ENCODE peak calls at places on chromosomes 4 and X, in seven cellular contexts. One of them, this sample, is unnamed.

GRCh38 chr4:5460106-5460801 is 248.1 kb downstream of the EVC2 start:
- DNase-seq in left ventricle myocardium inferior: peak; percentile 23
- DNase-seq in lower leg skin: no peak
- DNase-seq in fibroblast of villous mesenchyme: peak; percentile 32
- DNase-seq in astrocyte of the cerebellum: no peak
- DNase-seq in fibroblast of the aortic adventitia: peak; percentile 19
- DNase-seq in brain microvascular endothelial cell: peak; percentile 6
- DNase-seq in this sample: no peak

GRCh38 chr4:168059251-168059650 is 33.1 kb upstream of the ANXA10 start:
- DNase-seq in left ventricle myocardium inferior: no peak
- DNase-seq in lower leg skin: no peak
- DNase-seq in fibroblast of villous mesenchyme: no peak
- DNase-seq in astrocyte of the cerebellum: peak; percentile 68
- DNase-seq in fibroblast of the aortic adventitia: peak; percentile 76
- DNase-seq in brain microvascular endothelial cell: no peak
- DNase-seq in this sample: no peak

GRCh38 chrX:9253211-9253610 is 211.6 kb upstream of the TBL1X start:
- DNase-seq in left ventricle myocardium inferior: no peak
- DNase-seq in lower leg skin: no peak
- DNase-seq in fibroblast of villous mesenchyme: no peak
- DNase-seq in astrocyte of the cerebellum: no peak
- DNase-seq in fibroblast of the aortic adventitia: no peak
- DNase-seq in brain microvascular endothelial cell: no peak
- DNase-seq in this sample: no peak

GRCh38 chr4:7379161-7379560 is 55.6 kb downstream of the PSAPL1 start:
- DNase-seq in left ventricle myocardium inferior: no peak
- DNase-seq in lower leg skin: no peak
- DNase-seq in fibroblast of villous mesenchyme: no peak
- DNase-seq in astrocyte of the cerebellum: no peak
- DNase-seq in fibroblast of the aortic adventitia: no peak
- DNase-seq in brain microvascular endothelial cell: no peak
- DNase-seq in this sample: no peak

GRCh38 chr4:151730003-151730559 is 30.7 kb downstream of the GATB start:
- DNase-seq in left ventricle myocardium inferior: no peak
- DNase-seq in lower leg skin: peak; percentile 59
- DNase-seq in fibroblast of villous mesenchyme: peak; percentile 47
- DNase-seq in astrocyte of the cerebellum: no peak
- DNase-seq in fibroblast of the aortic adventitia: no peak
- DNase-seq in brain microvascular endothelial cell: no peak
- DNase-seq in this sample: no peak

GRCh38 chr4:183721207-183722081 is 62.4 kb downstream of the TRAPPC11 start:
- DNase-seq in left ventricle myocardium inferior: peak; percentile 70
- DNase-seq in lower leg skin: no peak
- DNase-seq in fibroblast of villous mesenchyme: peak; percentile 55
- DNase-seq in astrocyte of the cerebellum: no peak
- DNase-seq in fibroblast of the aortic adventitia: peak; percentile 51
- DNase-seq in brain microvascular endothelial cell: peak; percentile 18
- DNase-seq in this sample: no peak

GRCh38 chrX:11386001-11386523 is 92.8 kb downstream of the AMELX start:
- DNase-seq in left ventricle myocardium inferior: no peak
- DNase-seq in lower leg skin: no peak
- DNase-seq in fibroblast of villous mesenchyme: peak; percentile 71
- DNase-seq in astrocyte of the cerebellum: peak; percentile 51
- DNase-seq in fibroblast of the aortic adventitia: peak; percentile 90
- DNase-seq in brain microvascular endothelial cell: peak; percentile 24
- DNase-seq in this sample: no peak

GRCh38 chr4:151304755-151305154 is 20.6 kb downstream of the SH3D19 start:
- DNase-seq in left ventricle myocardium inferior: no peak
- DNase-seq in lower leg skin: no peak
- DNase-seq in fibroblast of villous mesenchyme: peak; percentile 79
- DNase-seq in astrocyte of the cerebellum: no peak
- DNase-seq in fibroblast of the aortic adventitia: no peak
- DNase-seq in brain microvascular endothelial cell: no peak
- DNase-seq in this sample: no peak

GRCh38 chr4:14361084-14361483 is 641.2 kb upstream of the CPEB2 start:
- DNase-seq in left ventricle myocardium inferior: no peak
- DNase-seq in lower leg skin: no peak
- DNase-seq in fibroblast of villous mesenchyme: no peak
- DNase-seq in astrocyte of the cerebellum: no peak
- DNase-seq in fibroblast of the aortic adventitia: no peak
- DNase-seq in brain microvascular endothelial cell: no peak
- DNase-seq in this sample: peak; percentile 52

GRCh38 chr4:15690020-15690809 is 8.6 kb downstream of the FAM200B start:
- DNase-seq in left ventricle myocardium inferior: no peak
- DNase-seq in lower leg skin: no peak
- DNase-seq in fibroblast of villous mesenchyme: peak; percentile 97
- DNase-seq in astrocyte of the cerebellum: peak; percentile 94
- DNase-seq in fibroblast of the aortic adventitia: peak; percentile 98
- DNase-seq in brain microvascular endothelial cell: peak; percentile 96
- DNase-seq in this sample: no peak

GRCh38 chr4:56630876-56631666 is 50.0 kb downstream of the HOPX start:
- DNase-seq in left ventricle myocardium inferior: no peak
- DNase-seq in lower leg skin: no peak
- DNase-seq in fibroblast of villous mesenchyme: no peak
- DNase-seq in astrocyte of the cerebellum: peak; percentile 83
- DNase-seq in fibroblast of the aortic adventitia: peak; percentile 86
- DNase-seq in brain microvascular endothelial cell: no peak
- DNase-seq in this sample: peak; percentile 62

GRCh38 chr4:78565971-78566372 is 14.4 kb downstream of the ANXA3 start:
- DNase-seq in left ventricle myocardium inferior: no peak
- DNase-seq in lower leg skin: no peak
- DNase-seq in fibroblast of villous mesenchyme: peak; percentile 45
- DNase-seq in astrocyte of the cerebellum: no peak
- DNase-seq in fibroblast of the aortic adventitia: peak; percentile 82
- DNase-seq in brain microvascular endothelial cell: peak; percentile 33
- DNase-seq in this sample: no peak

GRCh38 chr4:87032884-87033533 is 98.2 kb downstream of the AFF1 start:
- DNase-seq in left ventricle myocardium inferior: no peak
- DNase-seq in lower leg skin: no peak
- DNase-seq in fibroblast of villous mesenchyme: peak; percentile 85
- DNase-seq in astrocyte of the cerebellum: peak; percentile 80
- DNase-seq in fibroblast of the aortic adventitia: peak; percentile 93
- DNase-seq in brain microvascular endothelial cell: peak; percentile 60
- DNase-seq in this sample: peak; percentile 74

GRCh38 chrX:9396930-9397329 is 67.9 kb upstream of the TBL1X start:
- DNase-seq in left ventricle myocardium inferior: no peak
- DNase-seq in lower leg skin: no peak
- DNase-seq in fibroblast of villous mesenchyme: peak; percentile 28
- DNase-seq in astrocyte of the cerebellum: peak; percentile 71
- DNase-seq in fibroblast of the aortic adventitia: peak; percentile 18
- DNase-seq in brain microvascular endothelial cell: no peak
- DNase-seq in this sample: peak; percentile 47

GRCh38 chrX:24190500-24191156 is 41.1 kb downstream of the ZFX start:
- DNase-seq in left ventricle myocardium inferior: no peak
- DNase-seq in lower leg skin: no peak
- DNase-seq in fibroblast of villous mesenchyme: peak; percentile 81
- DNase-seq in astrocyte of the cerebellum: no peak
- DNase-seq in fibroblast of the aortic adventitia: peak; percentile 56
- DNase-seq in brain microvascular endothelial cell: no peak
- DNase-seq in this sample: no peak

GRCh38 chr4:54800831-54801530 is 143.2 kb downstream of the KIT start:
- DNase-seq in left ventricle myocardium inferior: no peak
- DNase-seq in lower leg skin: no peak
- DNase-seq in fibroblast of villous mesenchyme: no peak
- DNase-seq in astrocyte of the cerebellum: no peak
- DNase-seq in fibroblast of the aortic adventitia: no peak
- DNase-seq in brain microvascular endothelial cell: no peak
- DNase-seq in this sample: no peak

GRCh38 chr4:24968992-24969391 is 56.1 kb upstream of the CCDC149 start:
- DNase-seq in left ventricle myocardium inferior: no peak
- DNase-seq in lower leg skin: no peak
- DNase-seq in fibroblast of villous mesenchyme: no peak
- DNase-seq in astrocyte of the cerebellum: no peak
- DNase-seq in fibroblast of the aortic adventitia: no peak
- DNase-seq in brain microvascular endothelial cell: no peak
- DNase-seq in this sample: no peak

DNA sequence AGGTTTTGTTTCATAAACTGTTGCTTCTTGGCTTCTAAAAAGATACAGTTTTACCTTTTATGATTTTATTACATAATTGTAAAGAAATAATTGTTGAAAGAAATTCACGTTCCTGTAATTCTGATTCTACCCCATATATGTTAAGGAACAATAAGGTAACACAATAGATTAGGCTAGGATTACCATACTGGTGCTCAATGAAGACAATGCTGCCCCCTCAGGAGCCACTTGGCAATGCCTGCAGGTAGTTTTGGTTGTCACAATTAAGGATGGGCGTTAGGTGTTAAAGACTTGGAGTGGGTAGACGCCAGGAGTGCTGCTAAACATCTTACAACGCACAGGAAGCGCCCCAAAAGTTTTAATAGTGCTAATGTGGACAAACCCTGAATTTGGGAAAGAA is 133.2 kb downstream of the NLGN4X start:
- DNase-seq in left ventricle myocardium inferior: no peak
- DNase-seq in lower leg skin: no peak
- DNase-seq in fibroblast of villous mesenchyme: no peak
- DNase-seq in astrocyte of the cerebellum: no peak
- DNase-seq in fibroblast of the aortic adventitia: no peak
- DNase-seq in brain microvascular endothelial cell: no peak
- DNase-seq in this sample: no peak
- H3K4me3 ChIP-seq in left ventricle myocardium inferior: no peak overlapping the region
- H3K4me3 ChIP-seq in lower leg skin: no peak overlapping the region
- H3K4me3 ChIP-seq in fibroblast of villous mesenchyme: no peak overlapping the region
- H3K4me3 ChIP-seq in astrocyte of the cerebellum: no peak overlapping the region
- H3K4me3 ChIP-seq in fibroblast of the aortic adventitia: no peak overlapping the region
- H3K4me3 ChIP-seq in brain microvascular endothelial cell: no peak overlapping the region
- H3K4me3 ChIP-seq in this sample: no peak overlapping the region

DNA sequence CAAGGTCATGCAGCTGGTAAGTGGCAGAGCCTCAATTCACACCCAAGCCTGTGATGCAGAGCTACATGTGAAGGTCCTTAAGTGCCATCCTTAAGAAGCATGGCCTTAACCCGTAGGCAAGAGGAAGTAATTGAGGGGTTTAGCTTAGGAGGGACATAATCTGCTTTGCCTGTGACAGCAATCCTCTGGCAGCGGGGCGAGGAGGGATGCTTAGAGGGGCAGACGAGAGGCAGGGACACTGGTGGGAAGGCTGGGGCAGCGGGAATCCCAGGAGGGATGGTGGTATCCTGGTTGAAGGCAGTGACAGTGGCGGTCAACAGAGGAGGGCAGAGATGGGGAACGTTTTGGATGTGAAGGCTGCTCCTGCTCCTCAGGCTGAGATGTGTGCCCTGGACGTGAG is 88.1 kb downstream of the EFNB1 start:
- DNase-seq in left ventricle myocardium inferior: no peak
- DNase-seq in lower leg skin: no peak
- DNase-seq in fibroblast of villous mesenchyme: no peak
- DNase-seq in astrocyte of the cerebellum: no peak
- DNase-seq in fibroblast of the aortic adventitia: no peak
- DNase-seq in brain microvascular endothelial cell: no peak
- DNase-seq in this sample: no peak
- TF ChIP-seq CTCF in left ventricle myocardium inferior: no peak
- TF ChIP-seq CTCF in lower leg skin: no peak
- TF ChIP-seq CTCF in fibroblast of villous mesenchyme: no peak
- TF ChIP-seq CTCF in astrocyte of the cerebellum: no peak
- TF ChIP-seq CTCF in fibroblast of the aortic adventitia: no peak
- TF ChIP-seq CTCF in brain microvascular endothelial cell: no peak
- TF ChIP-seq CTCF in this sample: no peak

GRCh38 chr4:8855781-8856245 is 15.8 kb downstream of the HMX1 start:
- DNase-seq in left ventricle myocardium inferior: no peak
- DNase-seq in lower leg skin: no peak
- DNase-seq in fibroblast of villous mesenchyme: no peak
- DNase-seq in astrocyte of the cerebellum: no peak
- DNase-seq in fibroblast of the aortic adventitia: no peak
- DNase-seq in brain microvascular endothelial cell: no peak
- DNase-seq in this sample: no peak

GRCh38 chr4:8858188-8858924 is 13.3 kb downstream of the HMX1 start:
- DNase-seq in left ventricle myocardium inferior: no peak
- DNase-seq in lower leg skin: no peak
- DNase-seq in fibroblast of villous mesenchyme: no peak
- DNase-seq in astrocyte of the cerebellum: no peak
- DNase-seq in fibroblast of the aortic adventitia: no peak
- DNase-seq in brain microvascular endothelial cell: no peak
- DNase-seq in this sample: no peak

GRCh38 chr4:8858925-8859210 is 12.8 kb downstream of the HMX1 start:
- DNase-seq in left ventricle myocardium inferior: no peak
- DNase-seq in lower leg skin: no peak
- DNase-seq in fibroblast of villous mesenchyme: no peak
- DNase-seq in astrocyte of the cerebellum: no peak
- DNase-seq in fibroblast of the aortic adventitia: no peak
- DNase-seq in brain microvascular endothelial cell: no peak
- DNase-seq in this sample: no peak

GRCh38 chr4:8857682-8858187 is 13.9 kb downstream of the HMX1 start:
- DNase-seq in left ventricle myocardium inferior: no peak
- DNase-seq in lower leg skin: no peak
- DNase-seq in fibroblast of villous mesenchyme: no peak
- DNase-seq in astrocyte of the cerebellum: no peak
- DNase-seq in fibroblast of the aortic adventitia: no peak
- DNase-seq in brain microvascular endothelial cell: no peak
- DNase-seq in this sample: no peak

DNA sequence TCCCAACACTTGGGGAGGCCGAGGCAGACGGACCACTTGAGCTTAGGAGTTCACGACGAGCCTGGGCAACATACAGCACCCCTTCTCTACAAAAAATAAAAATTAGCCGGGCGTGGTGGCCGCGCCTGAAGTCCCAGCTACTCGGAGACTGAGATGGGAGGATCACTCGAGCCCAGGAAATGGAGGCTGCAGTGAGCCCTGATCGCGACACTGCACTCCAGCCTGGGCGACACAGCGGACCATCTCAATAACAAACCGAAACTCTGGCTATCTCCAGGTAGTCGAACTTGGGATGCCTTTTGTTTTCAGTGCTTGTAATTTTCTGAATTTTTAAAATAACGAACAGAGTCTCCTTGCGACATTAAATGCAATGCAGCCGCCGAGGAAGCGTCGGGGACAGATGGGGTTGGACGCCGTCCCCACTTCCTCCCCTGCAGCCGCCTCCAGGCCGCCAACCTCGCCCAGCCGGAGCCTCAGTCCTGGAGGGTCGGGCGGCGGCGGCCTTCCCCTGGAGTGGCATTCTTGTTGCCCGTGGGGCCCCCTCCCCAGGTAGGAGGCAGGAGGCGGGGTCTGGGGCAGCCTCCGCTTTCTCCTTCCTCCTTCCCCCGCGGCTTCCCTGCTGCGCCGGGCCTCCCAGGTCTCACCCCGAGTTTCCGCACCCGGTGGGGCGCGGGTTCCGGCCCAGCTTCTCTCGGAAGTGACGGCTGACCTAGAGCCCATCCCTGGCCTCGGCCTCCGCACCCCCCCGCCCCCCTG is 14.6 kb downstream of the HMX1 start:
- DNase-seq in left ventricle myocardium inferior: no peak
- DNase-seq in lower leg skin: no peak
- DNase-seq in fibroblast of villous mesenchyme: no peak
- DNase-seq in astrocyte of the cerebellum: no peak
- DNase-seq in fibroblast of the aortic adventitia: no peak
- DNase-seq in brain microvascular endothelial cell: no peak
- DNase-seq in this sample: no peak
- H3K4me3 ChIP-seq in left ventricle myocardium inferior: peak overlapping the region; percentile 47
- H3K4me3 ChIP-seq in lower leg skin: no peak overlapping the region
- H3K4me3 ChIP-seq in fibroblast of villous mesenchyme: no peak overlapping the region
- H3K4me3 ChIP-seq in astrocyte of the cerebellum: no peak overlapping the region
- H3K4me3 ChIP-seq in fibroblast of the aortic adventitia: no peak overlapping the region
- H3K4me3 ChIP-seq in brain microvascular endothelial cell: no peak overlapping the region
- H3K4me3 ChIP-seq in this sample: no peak overlapping the region

DNA sequence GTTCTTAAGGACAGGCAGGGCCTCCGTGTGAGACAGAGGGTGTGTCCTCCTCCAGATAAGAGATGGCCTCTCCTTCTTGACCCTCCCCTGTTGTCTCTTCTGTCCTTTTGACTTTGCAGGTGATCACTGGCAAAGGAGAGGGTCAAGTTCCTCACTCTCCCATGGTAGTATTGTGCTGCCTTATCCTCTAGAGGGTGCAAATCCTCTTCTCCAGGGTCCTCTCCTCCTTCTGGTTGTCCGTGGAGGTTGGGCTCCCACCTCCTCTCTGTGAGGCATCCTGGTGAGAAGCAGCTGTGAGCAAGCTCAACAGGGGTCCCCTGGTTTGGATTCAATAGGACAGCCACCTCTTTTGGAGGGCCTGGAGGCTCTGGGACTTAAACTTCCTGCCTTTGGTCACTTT is 44.8 kb downstream of the ZNF182 start:
- DNase-seq in left ventricle myocardium inferior: no peak
- DNase-seq in lower leg skin: no peak
- DNase-seq in fibroblast of villous mesenchyme: peak; percentile 7
- DNase-seq in astrocyte of the cerebellum: no peak
- DNase-seq in fibroblast of the aortic adventitia: no peak
- DNase-seq in brain microvascular endothelial cell: peak; percentile 2
- DNase-seq in this sample: no peak
- TF ChIP-seq CTCF in left ventricle myocardium inferior: peak; percentile 17
- TF ChIP-seq CTCF in lower leg skin: no peak
- TF ChIP-seq CTCF in fibroblast of villous mesenchyme: peak; percentile 37
- TF ChIP-seq CTCF in astrocyte of the cerebellum: no peak
- TF ChIP-seq CTCF in fibroblast of the aortic adventitia: no peak
- TF ChIP-seq CTCF in brain microvascular endothelial cell: peak; percentile 34
- TF ChIP-seq CTCF in this sample: peak; percentile 19